ENCODE peak calls at places on chromosomes 3 and 15, in six cellular contexts. N is heart left ventricle, T is psoas muscle, F is aorta, K is OCI-LY7, V is right atrium auricular region. G is an unnamed sample. For H3K36me3, the result is how much of the 10 kb centered on the place peaks cover.

GRCh38 chr3:162398554-162398953 is 901.9 kb downstream of the OTOL1 start:
- DNase-seq in K (no peak), F (no peak), N (no peak), T (no peak), V (no peak), G (peak)

GRCh38 chr15:71288348-71288955 is 173.2 kb downstream of the THSD4 start:
- DNase-seq in K (no peak), V (no peak), T (no peak), N (no peak), F (no peak), G (no peak)

GRCh38 chr3:132871956-132872355 is 149.7 kb upstream of the NPHP3 start:
- DNase-seq in K (no peak), V (no peak), N (no peak), T (no peak), F (no peak), G (no peak)

GRCh38 chr3:123365450-123366143 is 83.3 kb downstream of the ADCY5 start:
- DNase-seq in K (no peak), N (peak), V (no peak), F (no peak), T (no peak), G (peak)

GRCh38 chr15:36479200-36479896 is 100.1 kb upstream of the CDIN1 start:
- DNase-seq in K (no peak), F (no peak), V (no peak), T (no peak), N (no peak), G (no peak)

GRCh38 chr15:46808834-46809233 is 908.5 kb upstream of the SEMA6D start:
- DNase-seq in T (no peak), K (no peak), F (no peak), N (no peak), V (no peak), G (no peak)

GRCh38 chr3:82790307-82791097 is 1029.1 kb upstream of the GBE1 start:
- DNase-seq in T (no peak), V (no peak), F (peak), K (no peak), N (no peak), G (no peak)

GRCh38 chr15:89743594-89743993 is 7.5 kb downstream of the MESP1 start:
- DNase-seq in K (no peak), N (no peak), T (no peak), V (no peak), F (no peak), G (no peak)

GRCh38 chr3:26712211-26713026 is 89.8 kb downstream of the LRRC3B start:
- DNase-seq in V (no peak), T (no peak), F (no peak), N (no peak), K (peak), G (peak)

GRCh38 chr15:91890614-91891013 is 37.1 kb downstream of the SLCO3A1 start:
- DNase-seq in V (no peak), K (no peak), F (no peak), T (no peak), N (no peak), G (no peak)

GRCh38 chr3:42678447-42678846 is 6.9 kb upstream of the KLHL40 start:
- DNase-seq in N (no peak), T (no peak), F (no peak), V (no peak), K (no peak), G (no peak)

GRCh38 chr3:127805026-127805753 is 17.1 kb downstream of the MGLL start:
- DNase-seq in N (no peak), T (no peak), F (no peak), V (no peak), K (no peak), G (no peak)

GRCh38 chr3:183490653-183491052 is 62.2 kb upstream of the MCF2L2 start:
- DNase-seq in F (no peak), T (no peak), N (no peak), V (no peak), K (no peak), G (no peak)

GRCh38 chr15:95556225-95556624 is 774.3 kb upstream of the NR2F2 start:
- DNase-seq in T (no peak), K (no peak), V (no peak), F (no peak), N (no peak), G (no peak)

GRCh38 chr3:139794469-139795265 is 116.9 kb upstream of the NMNAT3 start:
- DNase-seq in K (no peak), F (no peak), N (no peak), V (no peak), T (no peak), G (no peak)

GRCh38 chr3:59192473-59192872 is 142.6 kb upstream of the CFAP20DC start:
- DNase-seq in F (no peak), T (no peak), V (no peak), K (no peak), N (no peak), G (no peak)

GRCh38 chr15:60591491-60592385 is 112.8 kb upstream of the ICE2 start:
- DNase-seq in N (peak), F (peak), V (no peak), T (peak), K (peak), G (peak)

GRCh38 chr3:49410844-49411549 is 779 bp downstream of the RHOA start:
- DNase-seq in K (no peak), N (no peak), F (no peak), V (no peak), T (no peak), G (no peak)

GRCh38 chr3:165984589-165984988 is 147.4 kb upstream of the BCHE start:
- DNase-seq in F (no peak), V (no peak), K (no peak), N (no peak), T (no peak), G (no peak)

GRCh38 chr15:27990411-27991338 is 108.4 kb downstream of the OCA2 start:
- DNase-seq in T (no peak), F (no peak), K (no peak), V (no peak), N (no peak), G (no peak)

GRCh38 chr3:79729096-79729495 is 38.7 kb downstream of the ROBO1 start:
- DNase-seq in N (no peak), T (no peak), F (no peak), V (no peak), K (no peak), G (peak)

GRCh38 chr3:37962906-37963486 is 27.6 kb upstream of the VILL start:
- DNase-seq in V (no peak), T (no peak), N (no peak), K (no peak), F (no peak), G (no peak)

GRCh38 chr15:40567111-40567510 is 2.0 kb upstream of the RPUSD2 start:
- DNase-seq in V (no peak), N (no peak), T (no peak), F (no peak), K (peak), G (no peak)

GRCh38 chr15:82056900-82057825 is 11.3 kb upstream of the MEX3B start:
- DNase-seq in F (no peak), K (no peak), V (no peak), T (no peak), N (no peak), G (no peak)

GRCh38 chr3:153734777-153735551 is 386.2 kb upstream of the ARHGEF26 start:
- DNase-seq in K (no peak), T (no peak), F (no peak), N (no peak), V (no peak), G (no peak)

GRCh38 chr3:64954995-64955636 is 267.3 kb upstream of the ADAMTS9 start:
- DNase-seq in T (no peak), V (no peak), K (no peak), N (no peak), F (no peak), G (peak)

GRCh38 chr15:77944002-77944867 is 133.3 kb downstream of the TBC1D2B start:
- DNase-seq in T (peak), K (peak), N (peak), F (peak), V (peak), G (peak)

GRCh38 chr15:100515758-100516157 is 13.0 kb downstream of the CERS3 start:
- DNase-seq in K (no peak), T (peak), V (no peak), F (no peak), N (no peak), G (no peak)

GRCh38 chr3:5187920-5188418 is 462 bp downstream of the EDEM1 start:
- DNase-seq in K (no peak), V (no peak), F (peak), T (peak), N (peak), G (peak)

GRCh38 chr15:90013503-90013937 is 12.4 kb downstream of the ZNF710 start:
- DNase-seq in N (no peak), V (no peak), T (no peak), F (no peak), K (no peak), G (no peak)

GRCh38 chr15:79440355-79440908 is 8.3 kb downstream of the MINAR1 start:
- DNase-seq in T (no peak), F (no peak), K (no peak), N (no peak), V (no peak), G (no peak)

GRCh38 chr3:32147509-32147908 is 41.1 kb downstream of the GPD1L start:
- DNase-seq in F (no peak), V (no peak), N (no peak), K (no peak), T (no peak), G (no peak)

GRCh38 chr15:31098953-31099740 is 2.4 kb downstream of the TRPM1 start:
- DNase-seq in N (no peak), T (no peak), K (no peak), F (no peak), V (no peak), G (no peak)

GRCh38 chr3:72820405-72820804 is 27.8 kb downstream of the SHQ1 start:
- DNase-seq in K (no peak), T (no peak), N (peak), F (no peak), V (no peak), G (peak)

GRCh38 chr3:99269606-99270355 is 368.3 kb upstream of the DCBLD2 start:
- DNase-seq in T (peak), V (peak), F (no peak), N (peak), K (no peak), G (peak)

GRCh38 chr15:66923438-66923881 is 141.9 kb upstream of the SMAD3 start:
- DNase-seq in N (no peak), K (peak), V (no peak), T (no peak), F (no peak), G (no peak)

GRCh38 chr3:182651461-182651860 is 141.8 kb upstream of the ATP11B start:
- DNase-seq in V (no peak), K (no peak), T (no peak), F (no peak), N (no peak), G (no peak)

GRCh38 chr3:197354195-197355059 is 56.0 kb upstream of the DLG1 start:
- DNase-seq in V (no peak), T (peak), F (no peak), N (peak), K (peak), G (peak)

GRCh38 chr15:82231842-82232241 is 30.7 kb downstream of the EFL1 start:
- DNase-seq in K (no peak), V (no peak), T (no peak), N (no peak), F (no peak), G (no peak)

GRCh38 chr3:161231861-161232260 is 10.8 kb downstream of the NMD3 start:
- DNase-seq in F (no peak), K (no peak), N (no peak), V (no peak), T (no peak), G (no peak)

GRCh38 chr3:161230621-161231195 is 9.6 kb downstream of the NMD3 start:
- DNase-seq in T (no peak), K (no peak), N (no peak), F (no peak), V (no peak), G (no peak)

DNA sequence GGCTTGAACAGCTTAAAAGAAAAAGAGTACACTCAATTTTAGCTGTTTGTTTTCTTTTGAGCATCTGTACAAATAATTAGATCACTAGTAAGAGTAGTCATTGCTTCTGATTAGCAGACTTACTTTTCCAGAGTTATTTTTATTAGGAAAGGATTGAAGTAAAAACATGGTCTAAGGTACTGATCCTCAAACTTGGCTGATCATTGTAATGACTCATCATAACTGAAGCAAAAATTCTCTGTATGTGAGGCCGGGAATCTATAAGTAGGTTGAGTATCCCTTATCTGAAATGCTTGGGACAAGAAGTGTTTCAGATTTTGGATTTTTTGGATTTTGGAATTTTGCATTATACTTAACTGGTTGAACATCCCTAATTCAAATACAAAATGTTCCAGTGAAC is 12.4 kb downstream of the NMD3 start:
- DNase-seq in F (no peak), V (no peak), N (no peak), T (no peak), K (no peak), G (no peak)
- H3K36me3 ChIP-seq in F (under half), V (half or more), N (under half), T (half or more), K (half or more), G (under half)

GRCh38 chr15:64354683-64355558 is 1.1 kb downstream of the CSNK1G1 start:
- DNase-seq in F (no peak), K (no peak), N (no peak), T (no peak), V (no peak), G (no peak)
- H3K4me3 ChIP-seq in F (peak), K (peak), N (peak), T (peak), V (peak), G (peak)

GRCh38 chr3:53236112-53236841 is 19.5 kb downstream of the TKT start:
- DNase-seq in F (peak), V (peak), K (no peak), N (peak), T (peak), G (peak)

GRCh38 chr3:53238051-53238850 is 17.6 kb downstream of the TKT start:
- DNase-seq in K (no peak), F (no peak), V (no peak), N (peak), T (no peak), G (no peak)

GRCh38 chr3:53234841-53235232 is 21.0 kb downstream of the TKT start:
- DNase-seq in K (no peak), F (no peak), T (no peak), N (peak), V (no peak), G (no peak)

GRCh38 chr3:53234130-53234840 is 21.5 kb downstream of the TKT start:
- DNase-seq in F (no peak), K (no peak), V (no peak), N (peak), T (no peak), G (no peak)

GRCh38 chr3:53235545-53235944 is 20.3 kb downstream of the TKT start:
- DNase-seq in F (no peak), N (peak), V (no peak), T (no peak), K (no peak), G (no peak)
- H3K36me3 ChIP-seq in F (under half), N (under half), V (half or more), T (half or more), K (half or more), G (half or more)

GRCh38 chr15:56353119-56353518 is 12.1 kb upstream of the TEX9 start:
- DNase-seq in T (no peak), V (no peak), F (no peak), K (no peak), N (no peak), G (no peak)
- H3K4me3 ChIP-seq in T (no peak), V (no peak), F (no peak), K (no peak), N (no peak), G (no peak)

GRCh38 chr15:32784571-32784970 is 66.8 kb downstream of the GREM1 start:
- DNase-seq in T (no peak), K (no peak), V (no peak), N (no peak), F (no peak), G (no peak)

GRCh38 chr15:32786906-32787305 is 69.1 kb downstream of the GREM1 start:
- DNase-seq in K (no peak), N (no peak), V (no peak), T (no peak), F (no peak), G (no peak)

GRCh38 chr15:32794973-32795372 is 77.2 kb downstream of the GREM1 start:
- DNase-seq in V (no peak), N (no peak), F (no peak), K (no peak), T (no peak), G (no peak)

GRCh38 chr15:32787949-32788348 is 70.1 kb downstream of the GREM1 start:
- DNase-seq in V (no peak), T (no peak), N (no peak), K (no peak), F (no peak), G (no peak)

DNA sequence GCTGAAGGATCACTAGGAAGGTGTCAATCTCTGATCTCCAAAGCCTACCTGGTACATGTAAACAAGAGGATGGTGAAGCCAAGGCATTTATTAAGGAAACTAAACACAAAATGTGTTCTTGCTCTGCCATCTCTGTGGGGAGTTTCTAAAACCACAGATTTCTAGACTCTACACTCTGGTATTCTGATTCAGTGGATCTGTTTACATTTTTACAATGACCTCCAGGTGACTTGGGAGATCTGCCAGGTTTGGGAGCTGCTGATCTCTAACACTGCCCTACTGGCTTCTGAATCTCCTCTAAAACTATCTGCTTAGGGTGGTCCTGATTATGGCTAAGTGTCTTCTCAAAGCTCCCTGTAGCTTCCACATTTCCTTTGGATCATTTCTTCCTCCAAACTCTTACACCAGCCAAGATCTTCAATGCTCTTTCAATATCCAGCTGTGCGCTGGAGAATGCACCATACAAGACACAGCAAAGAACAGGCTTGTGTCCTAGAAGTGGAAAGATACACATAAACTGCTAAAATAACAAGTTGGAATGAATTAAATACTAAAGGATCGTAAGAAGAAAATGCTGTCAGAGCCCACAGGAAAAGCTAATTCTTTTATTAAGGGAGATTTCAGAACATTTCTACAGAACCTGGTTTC is 72.7 kb downstream of the GREM1 start:
- DNase-seq in N (no peak), K (no peak), F (no peak), V (no peak), T (no peak), G (no peak)
- H3K36me3 ChIP-seq in N (under half), K (under half), F (under half), V (under half), T (under half), G (under half)

G was measured in heart right ventricle.